ENCODE peak calls at places on chromosomes 13 and 19, in five cellular contexts. X, Y, S, H and D are unnamed samples.

GRCh38 chr19:32343550-32344262 is 1.7 kb upstream of the ZNF507 start:
- DNase-seq in X (no peak), Y (no peak), S (peak), H (no peak), D (no peak)

GRCh38 chr13:24741016-24741662 is 22.8 kb upstream of the RNF17 start:
- DNase-seq in X (no peak), Y (no peak), S (peak), H (no peak), D (peak)

GRCh38 chr13:79803939-79804487 is 323.1 kb downstream of the NDFIP2 start:
- DNase-seq in X (no peak), Y (no peak), S (no peak), H (no peak), D (no peak)

GRCh38 chr13:102933076-102933922 is 87.5 kb downstream of the ERCC5 start:
- DNase-seq in X (no peak), Y (no peak), S (no peak), H (no peak), D (no peak)

GRCh38 chr19:18846862-18847515 is 15.2 kb downstream of the UPF1 start:
- DNase-seq in X (peak), Y (peak), S (peak), H (peak), D (peak)

GRCh38 chr13:110422913-110423688 is 116.0 kb downstream of the COL4A2 start:
- DNase-seq in X (no peak), Y (no peak), S (peak), H (no peak), D (no peak)

GRCh38 chr19:3285647-3286176 is 61.3 kb downstream of the CELF5 start:
- DNase-seq in X (no peak), Y (peak), S (no peak), H (no peak), D (peak)

GRCh38 chr19:32773126-32773525 is 53.6 kb downstream of the TDRD12 start:
- DNase-seq in X (no peak), Y (no peak), S (no peak), H (no peak), D (no peak)

GRCh38 chr13:75255653-75256052 is 226.3 kb downstream of the TBC1D4 start:
- DNase-seq in X (no peak), Y (no peak), S (no peak), H (no peak), D (no peak)

GRCh38 chr19:51079486-51080110 is 3.1 kb downstream of the KLK14 start:
- DNase-seq in X (no peak), Y (no peak), S (peak), H (no peak), D (no peak)

GRCh38 chr13:47277774-47278173 is 380.9 kb upstream of the HTR2A start:
- DNase-seq in X (no peak), Y (no peak), S (no peak), H (peak), D (no peak)

GRCh38 chr13:106337096-106337495 is 198.4 kb downstream of the EFNB2 start:
- DNase-seq in X (no peak), Y (no peak), S (no peak), H (peak), D (no peak)

GRCh38 chr19:32231691-32232090 is 113.7 kb upstream of the ZNF507 start:
- DNase-seq in X (no peak), Y (no peak), S (peak), H (no peak), D (no peak)

GRCh38 chr19:35107541-35107939 is 8.1 kb upstream of the FXYD3 start:
- DNase-seq in X (no peak), Y (no peak), S (no peak), H (no peak), D (no peak)

GRCh38 chr13:32426981-32427851 is 714 bp downstream of the N4BP2L1 start:
- DNase-seq in X (peak), Y (peak), S (peak), H (peak), D (peak)

GRCh38 chr13:43411741-43412140 is 375.0 kb downstream of the ENOX1 start:
- DNase-seq in X (no peak), Y (no peak), S (no peak), H (peak), D (no peak)

GRCh38 chr13:44575741-44576395 is at the start of gene TSC22D1:
- DNase-seq in X (peak), Y (peak), S (peak), H (peak), D (peak)

GRCh38 chr19:40285353-40286234 is 449 bp upstream of the AKT2 start:
- DNase-seq in X (peak), Y (peak), S (peak), H (peak), D (peak)

GRCh38 chr19:17486545-17486944 is 16.2 kb downstream of the SLC27A1 start:
- DNase-seq in X (no peak), Y (no peak), S (no peak), H (no peak), D (no peak)

GRCh38 chr19:30064776-30065494 is 122.9 kb downstream of the URI1 start:
- DNase-seq in X (no peak), Y (no peak), S (peak), H (no peak), D (no peak)

GRCh38 chr19:56350416-56351045 is 35.9 kb upstream of the ZSCAN5A start:
- DNase-seq in X (peak), Y (peak), S (no peak), H (peak), D (peak)

GRCh38 chr13:92390217-92390616 is 836.4 kb upstream of the GPC6 start:
- DNase-seq in X (no peak), Y (no peak), S (no peak), H (no peak), D (no peak)

GRCh38 chr19:57615346-57615745 is 1.3 kb downstream of the ZNF134 start:
- DNase-seq in X (no peak), Y (no peak), S (no peak), H (no peak), D (peak)

DNA sequence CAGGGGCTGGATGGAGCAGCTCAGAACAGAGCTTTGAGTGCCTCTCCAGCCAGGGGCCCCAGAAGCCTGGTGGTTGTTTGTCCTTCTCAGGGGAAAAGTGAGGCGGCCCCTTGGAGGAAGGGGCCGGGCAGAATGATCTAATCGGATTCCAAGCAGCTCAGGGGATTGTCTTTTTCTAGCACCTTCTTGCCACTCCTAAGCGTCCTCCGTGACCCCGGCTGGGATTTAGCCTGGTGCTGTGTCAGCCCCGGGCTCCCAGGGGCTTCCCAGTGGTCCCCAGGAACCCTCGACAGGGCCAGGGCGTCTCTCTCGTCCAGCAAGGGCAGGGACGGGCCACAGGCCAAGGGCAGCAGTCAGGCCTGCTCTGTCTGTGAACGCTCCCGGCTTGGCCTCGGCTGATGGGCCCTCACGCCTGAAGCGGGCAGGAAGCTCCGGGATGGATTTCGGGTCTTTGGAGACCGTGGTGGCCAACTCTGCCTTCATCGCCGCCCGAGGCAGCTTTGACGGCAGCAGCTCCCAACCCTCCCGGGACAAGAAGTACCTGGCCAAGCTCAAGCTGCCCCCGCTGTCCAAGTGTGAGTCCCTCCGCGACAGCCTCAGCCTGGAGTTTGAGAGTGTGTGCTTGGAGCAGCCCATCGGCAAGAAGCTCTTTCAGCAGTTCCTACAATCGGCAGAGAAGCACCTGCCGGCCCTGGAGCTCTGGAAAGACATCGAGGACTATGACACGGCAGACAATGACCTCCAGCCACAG is at the start of gene GRK1:
- DNase-seq in X (no peak), Y (no peak), S (peak), H (no peak), D (peak)
- TF ChIP-seq POLR2A in X (no peak), Y (no peak), S (no peak), H (no peak), D (no peak)

DNA sequence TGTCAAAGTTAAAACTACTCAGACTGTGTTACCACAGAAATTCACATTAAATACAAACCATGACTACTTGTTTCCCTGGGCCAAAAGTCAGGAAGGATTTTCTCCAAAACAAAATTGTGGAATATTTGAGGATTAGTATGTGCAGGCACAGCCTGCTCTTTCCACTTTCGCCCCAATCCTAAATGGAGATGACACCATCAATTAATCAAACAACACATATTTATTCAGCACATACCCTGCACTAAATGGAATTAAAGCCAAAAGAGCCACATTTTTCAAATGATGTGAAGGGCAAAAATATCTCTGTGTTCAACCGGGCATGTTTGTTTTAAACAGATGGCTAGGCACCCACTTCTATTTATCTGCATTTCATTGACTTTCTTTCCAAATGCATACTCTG is 523.1 kb downstream of the DCT start:
- DNase-seq in X (no peak), Y (no peak), S (no peak), H (no peak), D (no peak)
- TF ChIP-seq POLR2A in X (no peak), Y (no peak), S (no peak), H (no peak), D (no peak)

DNA sequence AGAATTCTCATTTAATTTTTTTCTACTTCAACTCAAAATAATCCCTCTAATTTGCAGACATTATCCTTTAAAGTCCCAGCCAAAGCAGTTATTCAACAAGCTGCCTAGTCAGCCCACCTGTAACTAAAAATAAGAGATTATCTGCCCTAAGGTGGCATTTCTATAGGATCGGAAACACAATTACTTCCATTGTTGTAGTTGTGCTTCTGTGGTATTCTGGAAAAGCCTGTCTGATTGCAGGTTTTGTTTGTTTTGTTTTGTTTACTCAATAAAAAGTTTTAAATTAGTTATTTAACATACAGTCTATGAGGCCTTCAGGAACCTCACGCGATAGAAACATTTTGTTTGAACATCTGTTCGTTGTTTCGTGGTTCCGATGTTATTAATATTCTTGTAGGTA is 101.0 kb downstream of the ZIC5 start:
- DNase-seq in X (no peak), Y (no peak), S (no peak), H (no peak), D (no peak)
- TF ChIP-seq POLR2A in X (no peak), Y (no peak), S (no peak), H (no peak), D (no peak)

DNA sequence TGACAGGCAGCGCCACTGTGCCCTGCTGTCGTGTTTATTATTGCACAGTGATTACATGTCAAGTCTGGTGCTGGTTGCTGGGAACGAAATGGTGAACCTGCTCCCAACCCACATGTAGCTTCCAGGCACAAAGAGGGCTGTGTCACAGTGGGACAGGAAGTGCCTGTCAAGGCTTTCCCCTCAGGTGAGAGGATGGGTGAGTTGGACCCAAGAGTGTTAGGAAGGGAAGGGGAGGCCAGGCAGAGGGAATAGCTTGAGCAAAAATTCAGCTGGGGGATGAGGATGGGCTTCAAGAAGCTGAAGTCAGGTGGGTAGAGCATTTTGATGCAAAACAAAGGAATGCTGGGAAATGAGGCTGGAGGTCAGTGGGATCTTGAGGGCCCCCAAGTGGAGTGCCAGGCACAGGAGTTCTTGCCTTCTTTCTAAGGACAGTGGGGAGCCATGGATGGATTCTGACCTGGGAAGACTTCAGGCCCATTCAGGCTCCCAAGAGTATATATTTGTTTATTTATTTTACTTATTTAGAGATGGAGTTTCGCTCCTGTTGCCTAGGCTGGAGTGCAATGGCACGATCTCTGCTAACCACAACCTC is 8.5 kb upstream of the QTRT1 start:
- DNase-seq in X (no peak), Y (no peak), S (no peak), H (no peak), D (no peak)
- TF ChIP-seq POLR2A in X (no peak), Y (no peak), S (no peak), H (peak), D (no peak)

GRCh38 chr19:45899919-45900589 is 2.4 kb downstream of the MYPOP start:
- DNase-seq in X (no peak), Y (no peak), S (no peak), H (no peak), D (no peak)

GRCh38 chr19:45902651-45903625 is 525 bp upstream of the MYPOP start:
- DNase-seq in X (peak), Y (peak), S (peak), H (peak), D (peak)

GRCh38 chr19:45900661-45901431 is 1.6 kb downstream of the MYPOP start:
- DNase-seq in X (no peak), Y (no peak), S (no peak), H (no peak), D (peak)

GRCh38 chr19:45901432-45901903 is 945 bp downstream of the MYPOP start:
- DNase-seq in X (no peak), Y (peak), S (peak), H (peak), D (peak)

GRCh38 chr19:45901912-45902650 is at the start of gene MYPOP:
- DNase-seq in X (no peak), Y (no peak), S (no peak), H (no peak), D (peak)
- TF ChIP-seq POLR2A in X (no peak), Y (no peak), S (no peak), H (no peak), D (no peak)

GRCh38 chr19:49931293-49932040 is 2.2 kb upstream of the NUP62 start:
- DNase-seq in X (no peak), Y (no peak), S (no peak), H (no peak), D (no peak)
- TF ChIP-seq POLR2A in X (no peak), Y (no peak), S (no peak), H (no peak), D (no peak)

GRCh38 chr13:98019186-98019585 is 65.7 kb downstream of the IPO5 start:
- DNase-seq in X (no peak), Y (no peak), S (no peak), H (no peak), D (no peak)

GRCh38 chr13:98018293-98018692 is 64.8 kb downstream of the IPO5 start:
- DNase-seq in X (no peak), Y (no peak), S (no peak), H (no peak), D (no peak)

GRCh38 chr13:98013241-98013640 is 59.8 kb downstream of the IPO5 start:
- DNase-seq in X (no peak), Y (no peak), S (no peak), H (no peak), D (no peak)

GRCh38 chr13:98020271-98020670 is 66.8 kb downstream of the IPO5 start:
- DNase-seq in X (no peak), Y (no peak), S (no peak), H (peak), D (no peak)

DNA sequence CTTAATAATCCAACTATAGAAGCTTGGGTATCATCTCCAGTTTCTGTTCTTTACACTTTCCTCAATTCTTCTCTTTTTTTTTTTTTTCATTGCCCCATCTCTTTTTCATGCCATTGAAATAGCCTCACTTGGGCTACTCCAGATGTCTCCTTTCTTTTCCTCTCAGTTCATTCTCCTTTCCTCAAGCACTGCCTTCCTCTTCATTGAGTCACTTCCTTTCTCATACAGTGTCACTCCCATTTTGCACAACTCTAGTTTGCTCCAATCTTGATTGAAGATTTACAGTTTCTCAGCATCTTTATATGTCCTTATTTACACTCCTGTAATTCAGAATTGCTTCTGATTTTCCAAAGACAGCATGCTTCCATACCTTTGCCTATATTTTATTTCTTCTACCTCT is 61.3 kb downstream of the IPO5 start:
- DNase-seq in X (no peak), Y (no peak), S (no peak), H (peak), D (no peak)
- TF ChIP-seq POLR2A in X (no peak), Y (no peak), S (no peak), H (no peak), D (no peak)

DNA sequence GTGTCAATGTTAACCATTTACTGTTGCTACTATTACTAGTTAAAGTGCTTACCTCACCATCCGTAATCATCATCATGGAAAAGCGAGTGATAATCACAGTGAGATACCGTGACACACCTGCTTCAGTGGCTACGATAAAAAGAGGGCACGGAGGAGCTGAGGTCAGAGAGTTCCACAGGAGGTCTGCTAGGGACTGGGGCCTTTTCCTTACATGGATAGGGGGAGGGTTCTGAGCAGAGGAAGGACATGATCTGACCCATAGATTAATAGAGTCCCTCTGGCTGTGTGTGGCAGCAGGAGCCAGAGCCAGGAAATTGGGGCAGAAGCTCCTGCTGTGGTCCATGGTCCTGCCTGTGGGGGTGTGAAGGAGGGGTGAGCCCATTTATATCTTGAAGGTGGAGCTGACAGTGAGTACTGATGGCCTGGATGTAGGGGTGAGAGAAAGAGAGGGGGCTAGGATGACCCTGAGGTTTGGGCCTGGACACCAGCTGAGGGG is 136.7 kb downstream of the SIPA1L3 start:
- DNase-seq in X (no peak), Y (no peak), S (no peak), H (no peak), D (no peak)
- TF ChIP-seq POLR2A in X (no peak), Y (no peak), S (no peak), H (no peak), D (no peak)